ENCODE peak calls at places on chromosomes 7 and 10, in five cellular contexts. One of them, this sample, is unnamed.

GRCh38 chr10:66218258-66218657 is 707.6 kb upstream of the LRRTM3 start:
- DNase-seq in adrenal gland: no peak
- DNase-seq in heart right ventricle: no peak
- DNase-seq in hepatocyte: no peak
- DNase-seq in stomach: no peak
- DNase-seq in this sample: no peak

GRCh38 chr10:102241037-102241443 is 272 bp downstream of the PITX3 start:
- DNase-seq in adrenal gland: no peak
- DNase-seq in heart right ventricle: no peak
- DNase-seq in hepatocyte: no peak
- DNase-seq in stomach: no peak
- DNase-seq in this sample: no peak

GRCh38 chr10:58517071-58517470 is 4.4 kb downstream of the BICC1 start:
- DNase-seq in adrenal gland: no peak
- DNase-seq in heart right ventricle: no peak
- DNase-seq in hepatocyte: no peak
- DNase-seq in stomach: no peak
- DNase-seq in this sample: no peak

GRCh38 chr10:70192325-70192966 is 22.1 kb upstream of the SAR1A start:
- DNase-seq in adrenal gland: no peak
- DNase-seq in heart right ventricle: no peak
- DNase-seq in hepatocyte: no peak
- DNase-seq in stomach: peak; percentile 32
- DNase-seq in this sample: no peak

GRCh38 chr7:73446716-73447115 is 13.1 kb downstream of the FZD9 start:
- DNase-seq in adrenal gland: peak; percentile 55
- DNase-seq in heart right ventricle: no peak
- DNase-seq in hepatocyte: no peak
- DNase-seq in stomach: no peak
- DNase-seq in this sample: no peak

GRCh38 chr7:154332776-154333175 is 280.6 kb downstream of the DPP6 start:
- DNase-seq in adrenal gland: no peak
- DNase-seq in heart right ventricle: no peak
- DNase-seq in hepatocyte: no peak
- DNase-seq in stomach: no peak
- DNase-seq in this sample: no peak

GRCh38 chr10:77287647-77288120 is 349.9 kb downstream of the KCNMA1 start:
- DNase-seq in adrenal gland: no peak
- DNase-seq in heart right ventricle: peak; percentile 5
- DNase-seq in hepatocyte: peak; percentile 67
- DNase-seq in stomach: no peak
- DNase-seq in this sample: no peak

GRCh38 chr7:143882611-143883078 is 19.3 kb downstream of the TCAF1 start:
- DNase-seq in adrenal gland: peak; percentile 83
- DNase-seq in heart right ventricle: peak; percentile 85
- DNase-seq in hepatocyte: peak; percentile 87
- DNase-seq in stomach: peak; percentile 39
- DNase-seq in this sample: peak; percentile 90

GRCh38 chr10:11683529-11684320 is 58.5 kb upstream of the ECHDC3 start:
- DNase-seq in adrenal gland: no peak
- DNase-seq in heart right ventricle: no peak
- DNase-seq in hepatocyte: no peak
- DNase-seq in stomach: no peak
- DNase-seq in this sample: no peak

GRCh38 chr7:19105546-19105945 is 11.9 kb downstream of the TWIST1 start:
- DNase-seq in adrenal gland: no peak
- DNase-seq in heart right ventricle: no peak
- DNase-seq in hepatocyte: no peak
- DNase-seq in stomach: no peak
- DNase-seq in this sample: no peak

GRCh38 chr7:117270371-117270770 is 52.5 kb downstream of the WNT2 start:
- DNase-seq in adrenal gland: no peak
- DNase-seq in heart right ventricle: no peak
- DNase-seq in hepatocyte: no peak
- DNase-seq in stomach: no peak
- DNase-seq in this sample: no peak

GRCh38 chr10:71957546-71958275 is 6.5 kb upstream of the CHST3 start:
- DNase-seq in adrenal gland: no peak
- DNase-seq in heart right ventricle: no peak
- DNase-seq in hepatocyte: no peak
- DNase-seq in stomach: no peak
- DNase-seq in this sample: no peak

GRCh38 chr10:32937824-32938482 is 20.1 kb downstream of the ITGB1 start:
- DNase-seq in adrenal gland: no peak
- DNase-seq in heart right ventricle: no peak
- DNase-seq in hepatocyte: peak; percentile 60
- DNase-seq in stomach: no peak
- DNase-seq in this sample: no peak
- H3K4me3 ChIP-seq in adrenal gland: no peak overlapping the region
- H3K4me3 ChIP-seq in heart right ventricle: peak overlapping the region; percentile 22
- H3K4me3 ChIP-seq in hepatocyte: no peak overlapping the region
- H3K4me3 ChIP-seq in stomach: no peak overlapping the region
- H3K4me3 ChIP-seq in this sample: peak overlapping the region; percentile 24

GRCh38 chr7:825386-825785 is 6.9 kb upstream of the SUN1 start:
- DNase-seq in adrenal gland: no peak
- DNase-seq in heart right ventricle: no peak
- DNase-seq in hepatocyte: no peak
- DNase-seq in stomach: no peak
- DNase-seq in this sample: no peak

GRCh38 chr7:826230-826905 is 5.9 kb upstream of the SUN1 start:
- DNase-seq in adrenal gland: no peak
- DNase-seq in heart right ventricle: no peak
- DNase-seq in hepatocyte: no peak
- DNase-seq in stomach: no peak
- DNase-seq in this sample: peak; percentile 56

GRCh38 chr7:824106-824505 is 8.2 kb upstream of the SUN1 start:
- DNase-seq in adrenal gland: no peak
- DNase-seq in heart right ventricle: no peak
- DNase-seq in hepatocyte: no peak
- DNase-seq in stomach: no peak
- DNase-seq in this sample: no peak

GRCh38 chr7:823639-824038 is 8.6 kb upstream of the SUN1 start:
- DNase-seq in adrenal gland: no peak
- DNase-seq in heart right ventricle: no peak
- DNase-seq in hepatocyte: no peak
- DNase-seq in stomach: no peak
- DNase-seq in this sample: no peak

GRCh38 chr7:824664-825063 is 7.6 kb upstream of the SUN1 start:
- DNase-seq in adrenal gland: no peak
- DNase-seq in heart right ventricle: no peak
- DNase-seq in hepatocyte: no peak
- DNase-seq in stomach: no peak
- DNase-seq in this sample: no peak
- H3K4me3 ChIP-seq in adrenal gland: no peak overlapping the region
- H3K4me3 ChIP-seq in heart right ventricle: no peak overlapping the region
- H3K4me3 ChIP-seq in hepatocyte: no peak overlapping the region
- H3K4me3 ChIP-seq in stomach: no peak overlapping the region
- H3K4me3 ChIP-seq in this sample: no peak overlapping the region

DNA sequence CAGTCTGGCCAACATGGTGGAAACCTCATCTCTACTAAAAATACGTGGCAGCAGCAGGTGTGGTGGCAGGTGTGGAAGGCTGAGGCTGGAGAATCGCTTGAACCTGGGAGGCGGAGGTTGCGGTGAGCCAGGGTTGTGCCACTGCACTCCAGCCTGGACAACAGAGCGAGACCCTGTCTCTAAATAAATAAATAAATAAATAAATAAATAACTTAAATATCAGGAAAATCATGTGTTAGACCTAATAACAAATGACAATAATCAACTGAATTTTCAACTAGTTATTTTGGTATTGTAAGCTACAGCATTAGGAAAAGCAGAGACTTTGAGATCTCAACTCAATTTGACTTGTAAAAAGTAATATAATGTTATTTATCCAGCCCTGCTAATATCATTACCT is 9.2 kb downstream of the HERPUD2 start:
- DNase-seq in adrenal gland: no peak
- DNase-seq in heart right ventricle: no peak
- DNase-seq in hepatocyte: no peak
- DNase-seq in stomach: no peak
- DNase-seq in this sample: no peak
- H3K4me3 ChIP-seq in adrenal gland: no peak overlapping the region
- H3K4me3 ChIP-seq in heart right ventricle: no peak overlapping the region
- H3K4me3 ChIP-seq in hepatocyte: no peak overlapping the region
- H3K4me3 ChIP-seq in stomach: no peak overlapping the region
- H3K4me3 ChIP-seq in this sample: no peak overlapping the region

GRCh38 chr7:158815471-158816128 is 13.7 kb downstream of the ESYT2 start:
- DNase-seq in adrenal gland: no peak
- DNase-seq in heart right ventricle: no peak
- DNase-seq in hepatocyte: no peak
- DNase-seq in stomach: no peak
- DNase-seq in this sample: no peak
- H3K4me3 ChIP-seq in adrenal gland: no peak overlapping the region
- H3K4me3 ChIP-seq in heart right ventricle: peak overlapping the region; percentile 12
- H3K4me3 ChIP-seq in hepatocyte: no peak overlapping the region
- H3K4me3 ChIP-seq in stomach: no peak overlapping the region
- H3K4me3 ChIP-seq in this sample: no peak overlapping the region

DNA sequence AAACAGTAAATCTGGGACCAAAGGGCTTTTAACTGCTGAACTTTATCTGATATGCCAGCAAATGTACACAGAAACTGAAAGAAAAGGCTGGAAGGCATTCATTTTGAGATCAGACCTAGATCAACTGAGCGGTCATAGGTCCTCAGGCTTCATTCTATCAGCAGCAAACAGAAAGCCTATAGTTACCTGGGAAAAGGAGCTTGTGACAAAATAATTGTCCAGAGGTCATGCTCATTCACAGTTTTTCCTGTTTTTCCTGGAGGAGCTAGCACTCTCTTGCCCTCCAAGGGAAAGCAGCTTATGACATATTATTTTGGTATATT is 320.2 kb downstream of the AHR start:
- DNase-seq in adrenal gland: no peak
- DNase-seq in heart right ventricle: no peak
- DNase-seq in hepatocyte: peak; percentile 54
- DNase-seq in stomach: no peak
- DNase-seq in this sample: no peak
- H3K4me3 ChIP-seq in adrenal gland: no peak overlapping the region
- H3K4me3 ChIP-seq in heart right ventricle: no peak overlapping the region
- H3K4me3 ChIP-seq in hepatocyte: no peak overlapping the region
- H3K4me3 ChIP-seq in stomach: no peak overlapping the region
- H3K4me3 ChIP-seq in this sample: no peak overlapping the region

GRCh38 chr7:157299613-157300405 is 37.0 kb upstream of the DNAJB6 start:
- DNase-seq in adrenal gland: no peak
- DNase-seq in heart right ventricle: no peak
- DNase-seq in hepatocyte: no peak
- DNase-seq in stomach: no peak
- DNase-seq in this sample: no peak
- H3K4me3 ChIP-seq in adrenal gland: no peak overlapping the region
- H3K4me3 ChIP-seq in heart right ventricle: peak overlapping the region; percentile 20
- H3K4me3 ChIP-seq in hepatocyte: no peak overlapping the region
- H3K4me3 ChIP-seq in stomach: no peak overlapping the region
- H3K4me3 ChIP-seq in this sample: no peak overlapping the region

This sample was measured in BE2C.